ENCODE peak calls at places on chromosomes 13 and 19, in four cellular contexts. One of them, this sample, is unnamed.

GRCh38 chr19:1923319-1923718 is 17.7 kb upstream of the CSNK1G2 start:
- DNase-seq in body of pancreas: no peak
- DNase-seq in RWPE1: no peak
- DNase-seq in AG04450: no peak
- DNase-seq in this sample: no peak

GRCh38 chr13:31161583-31162150 is at the start of gene HSPH1:
- DNase-seq in body of pancreas: peak
- DNase-seq in RWPE1: peak
- DNase-seq in AG04450: peak
- DNase-seq in this sample: peak

GRCh38 chr19:50496189-50497029 is 14.6 kb downstream of the JOSD2 start:
- DNase-seq in body of pancreas: peak
- DNase-seq in RWPE1: no peak
- DNase-seq in AG04450: no peak
- DNase-seq in this sample: no peak

GRCh38 chr19:47573076-47574026 is at the start of gene ZNF541:
- DNase-seq in body of pancreas: peak
- DNase-seq in RWPE1: peak
- DNase-seq in AG04450: no peak
- DNase-seq in this sample: no peak

GRCh38 chr19:47729468-47729798 is 15.9 kb upstream of the NOP53 start:
- DNase-seq in body of pancreas: peak
- DNase-seq in RWPE1: peak
- DNase-seq in AG04450: no peak
- DNase-seq in this sample: peak

GRCh38 chr19:1455336-1456120 is 5.6 kb downstream of the APC2 start:
- DNase-seq in body of pancreas: peak
- DNase-seq in RWPE1: peak
- DNase-seq in AG04450: no peak
- DNase-seq in this sample: peak

GRCh38 chr13:97435297-97435682 is 1.3 kb downstream of the RAP2A start:
- DNase-seq in body of pancreas: no peak
- DNase-seq in RWPE1: no peak
- DNase-seq in AG04450: no peak
- DNase-seq in this sample: no peak

GRCh38 chr13:49455016-49455398 is 10.9 kb downstream of the SETDB2 start:
- DNase-seq in body of pancreas: no peak
- DNase-seq in RWPE1: no peak
- DNase-seq in AG04450: no peak
- DNase-seq in this sample: no peak

GRCh38 chr19:13974073-13974472 is 21.8 kb downstream of the DCAF15 start:
- DNase-seq in body of pancreas: no peak
- DNase-seq in RWPE1: peak
- DNase-seq in AG04450: no peak
- DNase-seq in this sample: peak

GRCh38 chr13:34883381-34883780 is 58.7 kb upstream of the NBEA start:
- DNase-seq in body of pancreas: no peak
- DNase-seq in RWPE1: no peak
- DNase-seq in AG04450: no peak
- DNase-seq in this sample: no peak

GRCh38 chr19:4157164-4157563 is 3.7 kb downstream of the CREB3L3 start:
- DNase-seq in body of pancreas: no peak
- DNase-seq in RWPE1: no peak
- DNase-seq in AG04450: no peak
- DNase-seq in this sample: no peak

GRCh38 chr13:24074687-24075086 is 85.8 kb upstream of the SPATA13 start:
- DNase-seq in body of pancreas: peak
- DNase-seq in RWPE1: no peak
- DNase-seq in AG04450: no peak
- DNase-seq in this sample: no peak

GRCh38 chr19:35559281-35559659 is 4.2 kb downstream of the ATP4A start:
- DNase-seq in body of pancreas: no peak
- DNase-seq in RWPE1: no peak
- DNase-seq in AG04450: no peak
- DNase-seq in this sample: no peak

GRCh38 chr13:71055047-71055446 is 812.0 kb downstream of the DACH1 start:
- DNase-seq in body of pancreas: no peak
- DNase-seq in RWPE1: no peak
- DNase-seq in AG04450: no peak
- DNase-seq in this sample: no peak

GRCh38 chr13:108425056-108425455 is 155.5 kb downstream of the TNFSF13B start:
- DNase-seq in body of pancreas: no peak
- DNase-seq in RWPE1: no peak
- DNase-seq in AG04450: no peak
- DNase-seq in this sample: no peak

GRCh38 chr19:7763696-7764095 is 653 bp downstream of the CLEC4M start:
- DNase-seq in body of pancreas: no peak
- DNase-seq in RWPE1: no peak
- DNase-seq in AG04450: no peak
- DNase-seq in this sample: no peak

GRCh38 chr19:7226749-7227148 is 67.5 kb downstream of the INSR start:
- DNase-seq in body of pancreas: no peak
- DNase-seq in RWPE1: no peak
- DNase-seq in AG04450: no peak
- DNase-seq in this sample: no peak

GRCh38 chr13:26220575-26220974 is 1.5 kb downstream of the RNF6 start:
- DNase-seq in body of pancreas: no peak
- DNase-seq in RWPE1: peak
- DNase-seq in AG04450: no peak
- DNase-seq in this sample: peak

GRCh38 chr19:19459707-19460251 is 54.3 kb downstream of the GATAD2A start:
- DNase-seq in body of pancreas: peak
- DNase-seq in RWPE1: peak
- DNase-seq in AG04450: no peak
- DNase-seq in this sample: no peak

GRCh38 chr13:99690426-99691189 is 189.3 kb downstream of the TM9SF2 start:
- DNase-seq in body of pancreas: no peak
- DNase-seq in RWPE1: no peak
- DNase-seq in AG04450: no peak
- DNase-seq in this sample: no peak

GRCh38 chr13:41780736-41781708 is 179.9 kb downstream of the VWA8 start:
- DNase-seq in body of pancreas: peak
- DNase-seq in RWPE1: no peak
- DNase-seq in AG04450: peak
- DNase-seq in this sample: no peak

GRCh38 chr13:29547135-29547534 is 48.4 kb downstream of the SLC7A1 start:
- DNase-seq in body of pancreas: no peak
- DNase-seq in RWPE1: no peak
- DNase-seq in AG04450: no peak
- DNase-seq in this sample: no peak

GRCh38 chr19:51503891-51504290 is 2.3 kb upstream of the SIGLEC12 start:
- DNase-seq in body of pancreas: no peak
- DNase-seq in RWPE1: no peak
- DNase-seq in AG04450: no peak
- DNase-seq in this sample: no peak

GRCh38 chr19:51505904-51506303 is 4.3 kb upstream of the SIGLEC12 start:
- DNase-seq in body of pancreas: no peak
- DNase-seq in RWPE1: no peak
- DNase-seq in AG04450: no peak
- DNase-seq in this sample: no peak

GRCh38 chr19:51503428-51503827 is 1.8 kb upstream of the SIGLEC12 start:
- DNase-seq in body of pancreas: no peak
- DNase-seq in RWPE1: no peak
- DNase-seq in AG04450: no peak
- DNase-seq in this sample: no peak

GRCh38 chr19:51497666-51498065 is 3.9 kb downstream of the SIGLEC12 start:
- DNase-seq in body of pancreas: no peak
- DNase-seq in RWPE1: no peak
- DNase-seq in AG04450: no peak
- DNase-seq in this sample: no peak

GRCh38 chr19:51501594-51502263 is at the start of gene SIGLEC12:
- DNase-seq in body of pancreas: no peak
- DNase-seq in RWPE1: no peak
- DNase-seq in AG04450: no peak
- DNase-seq in this sample: no peak
- H3K27ac ChIP-seq in body of pancreas: no peak
- H3K27ac ChIP-seq in RWPE1: no peak
- H3K27ac ChIP-seq in AG04450: no peak
- H3K27ac ChIP-seq in this sample: no peak

DNA sequence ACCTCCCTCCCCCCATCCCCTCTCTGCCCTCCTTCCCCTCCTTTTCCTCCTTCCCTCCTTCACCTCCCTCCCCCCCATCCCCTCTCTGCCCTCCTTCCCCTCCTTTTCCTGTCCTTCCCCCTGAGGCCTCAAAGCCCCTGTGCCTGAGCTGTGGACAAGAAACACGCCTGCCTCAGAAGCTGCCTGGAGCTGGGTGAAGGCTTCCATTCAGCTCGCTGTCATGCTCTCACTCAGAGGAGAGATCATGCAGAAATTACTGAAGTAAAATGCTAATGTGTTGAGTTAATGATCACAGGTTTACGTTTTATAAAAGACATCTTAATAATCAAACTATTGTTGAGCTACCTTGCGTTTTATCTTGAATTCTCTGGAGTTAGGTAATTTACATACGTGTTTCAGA is 114.5 kb downstream of the ATP11A start:
- DNase-seq in body of pancreas: no peak
- DNase-seq in RWPE1: no peak
- DNase-seq in AG04450: no peak
- DNase-seq in this sample: no peak
- H3K27ac ChIP-seq in body of pancreas: no peak
- H3K27ac ChIP-seq in RWPE1: no peak
- H3K27ac ChIP-seq in AG04450: no peak
- H3K27ac ChIP-seq in this sample: no peak

GRCh38 chr19:49442354-49442753 is 1.0 kb upstream of the SLC17A7 start:
- DNase-seq in body of pancreas: no peak
- DNase-seq in RWPE1: no peak
- DNase-seq in AG04450: no peak
- DNase-seq in this sample: no peak
- H3K27ac ChIP-seq in body of pancreas: no peak
- H3K27ac ChIP-seq in RWPE1: peak
- H3K27ac ChIP-seq in AG04450: no peak
- H3K27ac ChIP-seq in this sample: no peak

DNA sequence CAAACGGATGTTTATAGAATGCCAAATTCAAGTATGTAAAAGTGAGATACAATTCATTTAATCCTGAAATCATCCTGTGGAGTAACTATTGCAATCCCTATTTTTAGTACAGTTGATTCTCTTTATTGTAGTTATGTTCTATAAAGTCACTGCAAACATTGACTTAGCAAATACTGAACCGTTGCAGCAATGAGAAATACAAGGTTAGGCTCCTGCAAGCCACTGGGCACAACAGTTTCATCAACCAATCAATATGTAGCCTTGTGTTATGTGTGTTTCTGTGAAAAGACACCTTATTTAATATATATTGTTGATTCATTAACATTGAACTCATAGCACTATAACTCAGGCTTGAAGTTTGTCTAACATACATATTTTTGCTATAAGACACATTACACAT is 174.4 kb downstream of the DCT start:
- DNase-seq in body of pancreas: no peak
- DNase-seq in RWPE1: no peak
- DNase-seq in AG04450: no peak
- DNase-seq in this sample: no peak
- H3K27ac ChIP-seq in body of pancreas: no peak
- H3K27ac ChIP-seq in RWPE1: no peak
- H3K27ac ChIP-seq in AG04450: no peak
- H3K27ac ChIP-seq in this sample: peak

DNA sequence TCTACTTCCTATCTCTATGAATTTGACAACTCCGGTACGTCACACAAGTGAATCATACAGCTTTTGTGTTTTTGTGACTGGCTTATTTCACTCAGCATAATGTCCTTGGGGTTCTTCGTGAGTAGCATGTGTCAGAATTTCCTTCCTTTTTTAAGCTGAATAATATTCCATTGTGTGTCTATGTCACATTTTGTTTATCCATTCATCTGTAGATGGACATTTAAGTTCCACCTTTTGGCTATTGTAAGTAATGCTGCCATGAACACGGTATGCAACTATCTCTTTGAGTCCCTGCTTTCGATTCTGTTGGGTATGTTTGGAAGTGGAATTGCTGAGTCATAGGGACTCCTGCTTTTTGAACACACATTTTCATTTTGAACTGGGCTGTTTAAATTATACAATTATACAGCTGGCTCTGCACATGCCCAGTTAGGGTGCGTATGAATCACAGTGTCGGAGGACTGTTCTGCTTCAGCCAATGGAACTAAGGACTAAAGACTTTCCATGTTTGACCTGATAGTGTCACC is 43.0 kb upstream of the C13orf42 start:
- DNase-seq in body of pancreas: no peak
- DNase-seq in RWPE1: no peak
- DNase-seq in AG04450: no peak
- DNase-seq in this sample: no peak
- H3K27ac ChIP-seq in body of pancreas: no peak
- H3K27ac ChIP-seq in RWPE1: no peak
- H3K27ac ChIP-seq in AG04450: no peak
- H3K27ac ChIP-seq in this sample: no peak

DNA sequence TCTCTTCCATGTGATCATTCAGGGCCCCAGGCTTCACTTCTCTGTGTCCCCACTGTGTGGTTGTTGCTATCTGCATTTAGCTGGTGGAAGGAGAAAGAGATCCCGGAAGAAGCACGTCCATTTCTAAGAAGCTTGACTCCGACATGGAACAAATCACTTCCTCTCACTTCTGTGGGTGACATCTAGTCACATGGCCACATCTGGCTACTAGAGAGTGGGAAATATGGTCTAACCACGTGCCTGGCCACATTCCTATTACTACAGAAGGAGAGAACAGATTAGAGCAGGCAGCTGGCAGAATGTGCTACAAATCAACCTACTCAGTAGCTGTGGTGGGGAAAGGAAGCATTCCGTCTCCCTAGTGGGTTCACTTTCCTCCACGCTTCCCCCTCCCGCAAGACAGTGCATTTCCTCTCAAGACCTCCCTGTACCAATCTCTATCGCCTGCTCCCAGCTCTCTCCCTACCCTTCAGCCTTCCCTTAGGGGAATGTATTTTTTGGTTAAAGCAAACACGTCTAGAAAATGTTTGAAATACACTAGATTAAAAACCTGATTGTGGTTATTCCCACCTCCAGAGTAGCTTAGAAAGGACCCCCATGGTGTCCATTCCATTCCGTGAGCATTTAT is 7.8 kb upstream of the AMER2 start:
- DNase-seq in body of pancreas: no peak
- DNase-seq in RWPE1: no peak
- DNase-seq in AG04450: no peak
- DNase-seq in this sample: no peak
- H3K27ac ChIP-seq in body of pancreas: no peak
- H3K27ac ChIP-seq in RWPE1: no peak
- H3K27ac ChIP-seq in AG04450: no peak
- H3K27ac ChIP-seq in this sample: no peak

DNA sequence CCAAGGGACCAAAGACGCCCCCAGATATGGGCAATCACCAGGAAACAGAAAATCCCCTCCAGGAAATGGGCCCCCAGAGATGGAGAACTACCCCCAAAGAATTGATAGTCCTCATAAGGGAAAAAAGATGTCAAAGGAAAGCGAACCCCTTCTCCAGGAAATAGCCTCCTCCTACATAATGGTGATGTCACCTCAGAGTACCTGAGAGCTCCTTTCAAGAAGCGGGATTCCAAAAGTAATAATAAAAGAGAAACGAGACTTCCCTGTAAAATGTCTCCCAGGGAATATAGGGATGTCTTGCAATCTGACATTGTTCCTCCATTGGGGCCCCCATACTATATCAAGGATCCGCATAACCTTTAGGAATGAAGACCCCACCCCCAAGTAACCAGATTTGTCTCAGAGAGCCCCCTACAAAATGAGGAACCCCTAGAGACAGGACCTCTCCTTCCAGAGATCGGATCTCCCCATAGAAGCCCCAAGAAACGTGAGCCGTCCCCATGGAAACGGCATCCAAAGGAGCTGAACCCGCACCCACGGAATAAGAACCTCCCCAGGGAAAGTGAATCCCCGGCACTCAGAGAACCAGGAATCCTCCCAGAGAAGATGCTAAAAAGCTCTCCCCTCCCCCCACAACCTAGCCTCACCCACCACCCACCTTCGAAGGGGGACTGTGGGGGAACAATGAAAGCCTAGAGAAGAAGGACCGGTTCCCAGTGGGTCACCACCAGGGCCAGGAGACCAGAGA is 909 bp downstream of the CDKN2D start:
- DNase-seq in body of pancreas: no peak
- DNase-seq in RWPE1: no peak
- DNase-seq in AG04450: no peak
- DNase-seq in this sample: no peak
- H3K27ac ChIP-seq in body of pancreas: peak
- H3K27ac ChIP-seq in RWPE1: peak
- H3K27ac ChIP-seq in AG04450: no peak
- H3K27ac ChIP-seq in this sample: peak

This sample was measured in epithelial cell of prostate.